ENCODE peak calls at places on chromosomes 7 and 10, in ten cellular contexts. Q is testis, A is GM19239, C is LoVo, H is NCI-H2171 treated with DMSO at 0.1 percent for 48 hours, E is activated gamma-delta T cell, T is DMS79, U is H9, R is B cell, M is NAMALWA. I is an unnamed sample.

GRCh38 chr10:86233131-86233530 is 133.5 kb downstream of the GRID1 start:
- DNase-seq in Q (no peak), A (no peak), C (no peak), H (no peak), E (no peak), T (no peak), U (no peak), R (no peak), M (no peak), I (no peak)

GRCh38 chr10:3336673-3337293 is 164.2 kb upstream of the PITRM1 start:
- DNase-seq in Q (no peak), A (no peak), C (no peak), H (no peak), E (no peak), T (no peak), U (no peak), R (no peak), M (no peak), I (no peak)

GRCh38 chr10:1629326-1630036 is 107.8 kb downstream of the ADARB2 start:
- DNase-seq in Q (no peak), A (no peak), C (no peak), H (peak), E (no peak), T (no peak), U (no peak), R (no peak), M (no peak), I (no peak)

GRCh38 chr7:107167483-107168232 is 1.1 kb upstream of the HBP1 start:
- DNase-seq in Q (peak), A (no peak), C (peak), H (peak), E (peak), T (peak), U (no peak), R (peak), M (peak), I (peak)

GRCh38 chr7:111357691-111358090 is 204.6 kb downstream of the IMMP2L start:
- DNase-seq in Q (no peak), A (no peak), C (peak), H (no peak), E (no peak), T (no peak), U (no peak), R (no peak), M (no peak), I (no peak)

GRCh38 chr7:150941351-150941982 is 36.7 kb downstream of the KCNH2 start:
- DNase-seq in Q (no peak), A (no peak), C (no peak), H (no peak), E (no peak), T (peak), U (no peak), R (no peak), M (no peak), I (no peak)

GRCh38 chr10:5547934-5548660 is 23.3 kb downstream of the CALML3 start:
- DNase-seq in Q (no peak), A (no peak), C (peak), H (no peak), E (no peak), T (peak), U (no peak), R (no peak), M (no peak), I (no peak)

GRCh38 chr7:120021085-120021484 is 251.9 kb upstream of the KCND2 start:
- DNase-seq in Q (no peak), A (no peak), C (no peak), H (no peak), E (no peak), T (no peak), U (no peak), R (no peak), M (no peak), I (no peak)

GRCh38 chr7:87048839-87049238 is 10.6 kb downstream of the ELAPOR2 start:
- DNase-seq in Q (no peak), A (no peak), C (no peak), H (no peak), E (no peak), T (no peak), U (no peak), R (no peak), M (no peak), I (no peak)

GRCh38 chr7:98867271-98867701 is 2.5 kb downstream of the TMEM130 start:
- DNase-seq in Q (peak), A (no peak), C (no peak), H (peak), E (no peak), T (no peak), U (no peak), R (no peak), M (no peak), I (no peak)